ENCODE peak calls at places on chromosome 17, in nine cellular contexts. One of them, this sample, is unnamed.

GRCh38 chr17:80888276-80889160 is 103.1 kb upstream of the CHMP6 start:
- DNase-seq in activated naive CD8-positive, alpha-beta T cell treated with anti-CD3 and anti-CD28 coated beads for 36 hours: no peak
- DNase-seq in ELR: no peak
- DNase-seq in esophagus squamous epithelium: no peak
- DNase-seq in NCI-H460: no peak
- DNase-seq in NCI-H1092 treated with DMSO at 0.1 percent for 48 hours: no peak
- DNase-seq in NCI-H1436: no peak
- DNase-seq in mucosa of gallbladder: no peak
- DNase-seq in HTR-8/SVneo: no peak
- DNase-seq in this sample: no peak

GRCh38 chr17:49787932-49788442 is 494 bp upstream of the KAT7 start:
- DNase-seq in HTR-8/SVneo: no peak
- DNase-seq in NCI-H1092 treated with DMSO at 0.1 percent for 48 hours: no peak
- DNase-seq in mucosa of gallbladder: peak
- DNase-seq in NCI-H1436: no peak
- DNase-seq in ELR: no peak
- DNase-seq in activated naive CD8-positive, alpha-beta T cell treated with anti-CD3 and anti-CD28 coated beads for 36 hours: no peak
- DNase-seq in NCI-H460: no peak
- DNase-seq in esophagus squamous epithelium: no peak
- DNase-seq in this sample: peak

GRCh38 chr17:66021757-66022156 is 170.2 kb downstream of the CEP112 start:
- DNase-seq in activated naive CD8-positive, alpha-beta T cell treated with anti-CD3 and anti-CD28 coated beads for 36 hours: no peak
- DNase-seq in ELR: no peak
- DNase-seq in NCI-H460: no peak
- DNase-seq in NCI-H1092 treated with DMSO at 0.1 percent for 48 hours: no peak
- DNase-seq in NCI-H1436: no peak
- DNase-seq in HTR-8/SVneo: no peak
- DNase-seq in esophagus squamous epithelium: no peak
- DNase-seq in mucosa of gallbladder: no peak
- DNase-seq in this sample: no peak

GRCh38 chr17:63550816-63551639 is 751 bp downstream of the DCAF7 start:
- DNase-seq in NCI-H1092 treated with DMSO at 0.1 percent for 48 hours: peak
- DNase-seq in esophagus squamous epithelium: no peak
- DNase-seq in activated naive CD8-positive, alpha-beta T cell treated with anti-CD3 and anti-CD28 coated beads for 36 hours: peak
- DNase-seq in mucosa of gallbladder: no peak
- DNase-seq in ELR: peak
- DNase-seq in HTR-8/SVneo: peak
- DNase-seq in NCI-H460: no peak
- DNase-seq in NCI-H1436: peak
- DNase-seq in this sample: no peak

GRCh38 chr17:43940630-43941029 is 1.6 kb downstream of the PPY start:
- DNase-seq in ELR: peak
- DNase-seq in mucosa of gallbladder: no peak
- DNase-seq in HTR-8/SVneo: peak
- DNase-seq in esophagus squamous epithelium: no peak
- DNase-seq in NCI-H1436: peak
- DNase-seq in NCI-H460: peak
- DNase-seq in activated naive CD8-positive, alpha-beta T cell treated with anti-CD3 and anti-CD28 coated beads for 36 hours: peak
- DNase-seq in NCI-H1092 treated with DMSO at 0.1 percent for 48 hours: peak
- DNase-seq in this sample: no peak

GRCh38 chr17:8586766-8587165 is 43.8 kb downstream of the MYH10 start:
- DNase-seq in HTR-8/SVneo: no peak
- DNase-seq in NCI-H460: no peak
- DNase-seq in mucosa of gallbladder: no peak
- DNase-seq in NCI-H1092 treated with DMSO at 0.1 percent for 48 hours: no peak
- DNase-seq in ELR: no peak
- DNase-seq in esophagus squamous epithelium: no peak
- DNase-seq in NCI-H1436: no peak
- DNase-seq in activated naive CD8-positive, alpha-beta T cell treated with anti-CD3 and anti-CD28 coated beads for 36 hours: no peak
- DNase-seq in this sample: no peak

GRCh38 chr17:12256380-12256995 is 235.8 kb downstream of the MAP2K4 start:
- DNase-seq in ELR: peak
- DNase-seq in activated naive CD8-positive, alpha-beta T cell treated with anti-CD3 and anti-CD28 coated beads for 36 hours: peak
- DNase-seq in NCI-H460: peak
- DNase-seq in mucosa of gallbladder: peak
- DNase-seq in HTR-8/SVneo: peak
- DNase-seq in NCI-H1092 treated with DMSO at 0.1 percent for 48 hours: peak
- DNase-seq in NCI-H1436: peak
- DNase-seq in esophagus squamous epithelium: no peak
- DNase-seq in this sample: no peak

GRCh38 chr17:57612202-57613071 is 132.7 kb downstream of the CCDC182 start:
- DNase-seq in HTR-8/SVneo: no peak
- DNase-seq in NCI-H460: no peak
- DNase-seq in esophagus squamous epithelium: no peak
- DNase-seq in mucosa of gallbladder: no peak
- DNase-seq in activated naive CD8-positive, alpha-beta T cell treated with anti-CD3 and anti-CD28 coated beads for 36 hours: no peak
- DNase-seq in ELR: no peak
- DNase-seq in NCI-H1092 treated with DMSO at 0.1 percent for 48 hours: peak
- DNase-seq in NCI-H1436: peak
- DNase-seq in this sample: no peak

GRCh38 chr17:77865109-77865611 is 93.3 kb upstream of the TNRC6C start:
- DNase-seq in mucosa of gallbladder: no peak
- DNase-seq in ELR: no peak
- DNase-seq in activated naive CD8-positive, alpha-beta T cell treated with anti-CD3 and anti-CD28 coated beads for 36 hours: no peak
- DNase-seq in HTR-8/SVneo: no peak
- DNase-seq in NCI-H1092 treated with DMSO at 0.1 percent for 48 hours: peak
- DNase-seq in NCI-H460: no peak
- DNase-seq in esophagus squamous epithelium: no peak
- DNase-seq in NCI-H1436: peak
- DNase-seq in this sample: no peak

GRCh38 chr17:72460711-72461110 is 339.9 kb downstream of the SOX9 start:
- DNase-seq in activated naive CD8-positive, alpha-beta T cell treated with anti-CD3 and anti-CD28 coated beads for 36 hours: no peak
- DNase-seq in NCI-H1436: no peak
- DNase-seq in NCI-H460: no peak
- DNase-seq in NCI-H1092 treated with DMSO at 0.1 percent for 48 hours: no peak
- DNase-seq in esophagus squamous epithelium: no peak
- DNase-seq in ELR: no peak
- DNase-seq in HTR-8/SVneo: no peak
- DNase-seq in mucosa of gallbladder: no peak
- DNase-seq in this sample: no peak

GRCh38 chr17:35084987-35085386 is 21.5 kb upstream of the RFFL start:
- DNase-seq in esophagus squamous epithelium: no peak
- DNase-seq in mucosa of gallbladder: no peak
- DNase-seq in HTR-8/SVneo: peak
- DNase-seq in NCI-H460: no peak
- DNase-seq in ELR: peak
- DNase-seq in NCI-H1436: no peak
- DNase-seq in NCI-H1092 treated with DMSO at 0.1 percent for 48 hours: no peak
- DNase-seq in activated naive CD8-positive, alpha-beta T cell treated with anti-CD3 and anti-CD28 coated beads for 36 hours: no peak
- DNase-seq in this sample: no peak

GRCh38 chr17:55726440-55726839 is 3.8 kb upstream of the TMEM100 start:
- DNase-seq in activated naive CD8-positive, alpha-beta T cell treated with anti-CD3 and anti-CD28 coated beads for 36 hours: no peak
- DNase-seq in esophagus squamous epithelium: no peak
- DNase-seq in mucosa of gallbladder: peak
- DNase-seq in HTR-8/SVneo: no peak
- DNase-seq in ELR: peak
- DNase-seq in NCI-H1092 treated with DMSO at 0.1 percent for 48 hours: peak
- DNase-seq in NCI-H460: peak
- DNase-seq in NCI-H1436: no peak
- DNase-seq in this sample: no peak

GRCh38 chr17:44924107-44924544 is 8.8 kb upstream of the GFAP start:
- DNase-seq in NCI-H1092 treated with DMSO at 0.1 percent for 48 hours: no peak
- DNase-seq in esophagus squamous epithelium: no peak
- DNase-seq in NCI-H1436: no peak
- DNase-seq in NCI-H460: no peak
- DNase-seq in ELR: no peak
- DNase-seq in HTR-8/SVneo: no peak
- DNase-seq in mucosa of gallbladder: no peak
- DNase-seq in activated naive CD8-positive, alpha-beta T cell treated with anti-CD3 and anti-CD28 coated beads for 36 hours: no peak
- DNase-seq in this sample: no peak